ENCODE peak calls at places on chromosomes 13 and 19, in six cellular contexts. A, T, N, B, F and W are unnamed samples.

GRCh38 chr13:62167650-62168172 is 752.1 kb upstream of the PCDH20 start:
- DNase-seq in N (no peak), B (no peak), F (no peak), T (no peak), A (no peak), W (no peak)

GRCh38 chr13:65553328-65553727 is 1676.8 kb downstream of the PCDH9 start:
- DNase-seq in F (no peak), T (no peak), A (peak; percentile 3), B (no peak), N (no peak), W (no peak)

GRCh38 chr13:53112522-53112921 is 83.9 kb downstream of the OLFM4 start:
- DNase-seq in F (no peak), B (no peak), T (no peak), N (no peak), A (no peak), W (no peak)

GRCh38 chr19:41804327-41804726 is 7.9 kb downstream of the CEACAM3 start:
- DNase-seq in F (no peak), A (no peak), T (no peak), B (no peak), N (no peak), W (no peak)

GRCh38 chr13:27406178-27406939 is 18.1 kb upstream of the GTF3A start:
- DNase-seq in B (no peak), F (no peak), T (peak; percentile 21), N (peak; percentile 19), A (peak; percentile 31), W (no peak)

GRCh38 chr13:30880151-30880551 is 25.9 kb upstream of the MEDAG start:
- DNase-seq in F (no peak), N (peak; percentile 16), A (no peak), B (no peak), T (no peak), W (no peak)

GRCh38 chr19:40888191-40888590 is 6.2 kb upstream of the CYP2A7 start:
- DNase-seq in T (no peak), N (no peak), A (no peak), B (no peak), F (no peak), W (no peak)

GRCh38 chr19:990119-990571 is 6.0 kb downstream of the WDR18 start:
- DNase-seq in A (peak; percentile 30), B (no peak), N (no peak), T (no peak), F (no peak), W (peak; percentile 58)

GRCh38 chr19:16814526-16815100 is 14.6 kb upstream of the SIN3B start:
- DNase-seq in N (peak; percentile 22), A (no peak), F (no peak), B (no peak), T (no peak), W (no peak)

GRCh38 chr13:40438999-40439797 is 227.2 kb downstream of the FOXO1 start:
- DNase-seq in N (peak; percentile 28), T (no peak), F (no peak), A (no peak), B (no peak), W (no peak)

GRCh38 chr19:17495639-17496265 is 15.7 kb upstream of the PGLS start:
- DNase-seq in T (no peak), F (no peak), N (no peak), A (no peak), B (no peak), W (no peak)

GRCh38 chr19:35107541-35107939 is 8.1 kb upstream of the FXYD3 start:
- DNase-seq in F (no peak), N (peak; percentile 22), A (no peak), B (no peak), T (no peak), W (no peak)

GRCh38 chr19:5066768-5067167 is 97.9 kb downstream of the KDM4B start:
- DNase-seq in B (no peak), T (no peak), N (no peak), A (no peak), F (no peak), W (no peak)

GRCh38 chr19:47056416-47056815 is 8.0 kb upstream of the TMEM160 start:
- DNase-seq in T (no peak), N (no peak), F (no peak), A (no peak), B (no peak), W (no peak)

GRCh38 chr19:34254552-34255432 is at the start of gene GARRE1:
- DNase-seq in B (peak; percentile 73), F (no peak), A (peak; percentile 71), N (no peak), T (peak; percentile 78), W (no peak)

GRCh38 chr19:51799998-51800848 is 5.3 kb downstream of the FPR3 start:
- DNase-seq in N (peak; percentile 56), T (no peak), F (peak; percentile 64), B (no peak), A (no peak), W (no peak)

GRCh38 chr19:51798958-51799310 is 4.0 kb downstream of the FPR3 start:
- DNase-seq in F (peak; percentile 72), B (no peak), N (no peak), A (no peak), T (no peak), W (no peak)

GRCh38 chr19:51798127-51798526 is 3.2 kb downstream of the FPR3 start:
- DNase-seq in A (no peak), F (no peak), B (no peak), T (no peak), N (no peak), W (no peak)

GRCh38 chr19:51800849-51801244 is 5.9 kb downstream of the FPR3 start:
- DNase-seq in F (no peak), B (no peak), T (no peak), A (no peak), N (no peak), W (no peak)

GRCh38 chr19:51799311-51799997 is 4.5 kb downstream of the FPR3 start:
- DNase-seq in T (no peak), A (no peak), B (no peak), N (peak; percentile 96), F (peak; percentile 89), W (peak; percentile 85)
- TF ChIP-seq CTCF in T (no peak), A (no peak), B (no peak), N (no peak), F (peak; percentile 10), W (peak; percentile 8)

GRCh38 chr13:91311491-91311890 is 36.0 kb upstream of the MIR17HG start:
- DNase-seq in T (no peak), B (no peak), F (no peak), N (no peak), A (no peak), W (no peak)

GRCh38 chr13:91312324-91312723 is 35.2 kb upstream of the MIR17HG start:
- DNase-seq in A (no peak), N (no peak), T (no peak), B (no peak), F (no peak), W (no peak)

GRCh38 chr13:91314888-91315287 is 32.6 kb upstream of the MIR17HG start:
- DNase-seq in F (no peak), N (no peak), B (no peak), A (no peak), T (no peak), W (no peak)

GRCh38 chr13:91313103-91313502 is 34.4 kb upstream of the MIR17HG start:
- DNase-seq in F (no peak), T (no peak), A (peak; percentile 56), N (peak; percentile 3), B (no peak), W (no peak)

DNA sequence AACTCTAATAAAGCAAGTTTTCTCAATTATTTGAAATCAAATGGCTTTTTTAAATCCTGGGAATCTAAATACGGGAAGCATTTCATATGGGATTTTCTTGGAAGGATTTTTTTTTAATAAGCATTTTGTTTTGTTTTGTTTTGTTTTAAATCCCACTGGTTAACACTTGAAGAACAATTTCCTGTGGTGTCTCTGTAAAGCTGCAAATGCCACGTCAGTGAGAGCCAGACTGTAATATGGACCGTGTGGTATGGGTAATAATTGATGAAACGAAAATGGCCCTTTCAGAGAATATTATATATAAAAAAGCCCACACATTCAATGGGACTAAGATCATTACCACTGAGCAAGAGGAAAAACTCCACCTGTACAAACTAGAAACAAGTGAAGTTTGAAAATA is 33.9 kb upstream of the MIR17HG start:
- DNase-seq in T (no peak), B (no peak), N (no peak), A (no peak), F (no peak), W (no peak)
- H3K27me3 ChIP-seq in T (no peaks in the 10 kb centered on the region), B (no peaks in the 10 kb centered on the region), N (peaks cover 13% of the 10 kb centered on the region), A (no peaks in the 10 kb centered on the region), F (peaks cover 33% of the 10 kb centered on the region), W (peaks cover 39% of the 10 kb centered on the region)

GRCh38 chr19:54648129-54648528 is 14.7 kb upstream of the LILRB4 start:
- DNase-seq in T (no peak), N (no peak), F (no peak), B (no peak), A (no peak), W (no peak)
- TF ChIP-seq CTCF in T (no peak), N (no peak), F (no peak), B (no peak), A (no peak), W (no peak)

GRCh38 chr19:13056052-13056660 is 46.5 kb downstream of the LYL1 start:
- DNase-seq in B (peak; percentile 79), N (no peak), T (no peak), F (peak; percentile 86), A (peak; percentile 49), W (peak; percentile 97)
- H3K27me3 ChIP-seq in B (no peaks in the 10 kb centered on the region), N (no peaks in the 10 kb centered on the region), T (no peaks in the 10 kb centered on the region), F (peaks cover 11% of the 10 kb centered on the region), A (peaks cover 98% of the 10 kb centered on the region), W (no peaks in the 10 kb centered on the region)

GRCh38 chr19:6198896-6199239 is 63.4 kb downstream of the ACSBG2 start:
- DNase-seq in B (no peak), N (no peak), F (no peak), T (no peak), A (no peak), W (no peak)

GRCh38 chr19:6204212-6204611 is 68.7 kb downstream of the ACSBG2 start:
- DNase-seq in F (no peak), T (no peak), B (no peak), N (no peak), A (no peak), W (no peak)

GRCh38 chr19:6204866-6205723 is 69.6 kb downstream of the ACSBG2 start:
- DNase-seq in N (no peak), A (no peak), B (no peak), F (no peak), T (no peak), W (no peak)

GRCh38 chr19:6196361-6196760 is 60.9 kb downstream of the ACSBG2 start:
- DNase-seq in N (no peak), F (no peak), B (no peak), T (no peak), A (no peak), W (no peak)

DNA sequence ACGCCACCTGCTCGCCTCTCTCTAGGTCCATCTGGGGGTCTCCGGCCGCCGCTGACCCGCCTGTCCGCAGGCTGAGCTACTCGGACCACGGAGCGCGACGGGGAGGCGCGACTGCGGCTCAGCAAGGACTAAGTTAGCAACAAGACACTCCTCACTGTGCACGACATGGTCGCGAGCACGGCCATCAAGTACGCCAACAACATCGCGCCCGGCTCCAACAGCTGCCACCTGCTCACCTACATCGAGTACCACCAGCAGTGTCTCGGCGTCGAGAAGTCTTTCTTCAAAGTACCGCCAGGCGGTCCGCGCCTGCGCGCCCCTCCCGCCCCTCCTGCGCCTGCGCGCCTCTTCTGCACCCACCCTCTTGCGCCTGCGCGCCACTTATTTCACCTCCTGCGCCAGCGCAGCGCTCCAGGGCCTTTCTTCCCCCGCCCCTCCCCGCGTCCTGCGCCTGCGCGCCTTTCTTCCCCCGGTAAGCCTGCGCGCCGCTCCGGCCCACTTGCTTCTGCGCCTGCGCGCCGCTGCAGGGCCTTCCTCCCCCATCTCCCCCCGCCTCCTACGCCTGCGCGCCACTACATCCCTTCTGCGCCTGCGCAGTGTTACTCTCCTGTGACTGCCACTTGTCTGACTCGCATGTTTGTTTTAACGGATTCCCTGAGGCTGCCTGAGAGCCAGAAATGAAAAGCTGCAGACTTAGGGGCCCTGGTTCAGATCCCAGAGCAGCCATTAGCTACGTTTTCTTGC is 63.9 kb downstream of the ACSBG2 start:
- DNase-seq in A (peak; percentile 100), T (peak; percentile 100), N (peak; percentile 95), F (peak; percentile 98), B (peak; percentile 99), W (peak; percentile 92)
- TF ChIP-seq CTCF in A (peak; percentile 24), T (peak; percentile 51), N (peak; percentile 51), F (peak; percentile 63), B (peak; percentile 51), W (no peak)